ENCODE peak calls at places on chromosomes 1 and 21, in eight cellular contexts. F is GM23338, T is neural progenitor cell, U is OCI-LY7, P is SK-N-SH, A is PC-3, I is MM.1S, E is HCT116. R is an unnamed sample. For H3K4me1, the result is how much of the 10 kb centered on the place peaks cover.

GRCh38 chr1:94418664-94419655 is 771 bp downstream of the ABCD3 start:
- DNase-seq in I (no peak), T (peak), P (peak), E (no peak), F (peak), A (peak), U (peak), R (peak)

GRCh38 chr1:182589931-182590330 is 875 bp upstream of the RNASEL start:
- DNase-seq in P (no peak), A (no peak), E (no peak), T (no peak), I (no peak), F (no peak), U (no peak), R (no peak)

GRCh38 chr21:37551406-37552355 is 185.1 kb downstream of the DYRK1A start:
- DNase-seq in T (no peak), E (no peak), A (no peak), I (no peak), U (no peak), F (no peak), P (no peak), R (peak)

GRCh38 chr1:196160066-196160795 is 448.0 kb downstream of the KCNT2 start:
- DNase-seq in U (no peak), T (no peak), I (no peak), A (peak), F (no peak), P (no peak), E (no peak), R (no peak)

GRCh38 chr1:21324368-21325137 is 34.3 kb upstream of the ECE1 start:
- DNase-seq in I (no peak), A (peak), E (peak), F (no peak), P (peak), U (peak), T (no peak), R (peak)

GRCh38 chr1:166858726-166859419 is 17.2 kb downstream of the TADA1 start:
- DNase-seq in I (no peak), P (no peak), A (no peak), U (no peak), E (no peak), F (no peak), T (peak), R (no peak)

GRCh38 chr1:95230768-95231191 is 3.2 kb upstream of the RWDD3 start:
- DNase-seq in F (no peak), T (no peak), P (no peak), A (peak), E (no peak), I (no peak), U (no peak), R (no peak)

GRCh38 chr1:77605246-77606026 is 77.0 kb downstream of the ZZZ3 start:
- DNase-seq in I (no peak), T (no peak), A (no peak), F (no peak), E (no peak), U (no peak), P (no peak), R (peak)

GRCh38 chr21:19607983-19608668 is 1204.5 kb upstream of the TMPRSS15 start:
- DNase-seq in F (peak), T (peak), P (no peak), I (no peak), A (no peak), U (no peak), E (no peak), R (peak)

GRCh38 chr21:31557421-31557955 is 102.0 kb upstream of the SOD1 start:
- DNase-seq in U (no peak), A (no peak), F (peak), E (no peak), I (peak), P (peak), T (peak), R (peak)

GRCh38 chr1:218499021-218499691 is 154.0 kb downstream of the TGFB2 start:
- DNase-seq in F (no peak), P (no peak), T (no peak), A (peak), U (no peak), E (no peak), I (no peak), R (peak)

GRCh38 chr1:173332026-173332425 is 124.9 kb upstream of the TNFSF4 start:
- DNase-seq in I (no peak), T (no peak), U (no peak), A (peak), F (no peak), E (no peak), P (no peak), R (no peak)

GRCh38 chr1:204262506-204263239 is 48.9 kb upstream of the GOLT1A start:
- DNase-seq in U (no peak), F (no peak), I (no peak), E (no peak), P (no peak), A (no peak), T (no peak), R (no peak)

GRCh38 chr1:31576743-31577455 is 584 bp downstream of the TINAGL1 start:
- DNase-seq in F (no peak), A (no peak), P (no peak), E (no peak), U (no peak), I (no peak), T (no peak), R (no peak)

GRCh38 chr1:31373897-31374486 is 1.1 kb upstream of the FABP3 start:
- DNase-seq in U (no peak), F (no peak), P (no peak), T (no peak), I (no peak), E (no peak), A (no peak), R (no peak)

GRCh38 chr1:101732221-101732620 is 264.5 kb downstream of the OLFM3 start:
- DNase-seq in F (no peak), E (no peak), U (no peak), A (no peak), T (no peak), P (no peak), I (peak), R (peak)

GRCh38 chr1:2789164-2789985 is 12.1 kb downstream of the TTC34 start:
- DNase-seq in A (no peak), F (peak), P (no peak), U (no peak), E (no peak), I (no peak), T (no peak), R (no peak)

GRCh38 chr1:30817083-30817450 is 59.5 kb upstream of the LAPTM5 start:
- DNase-seq in A (no peak), E (no peak), F (no peak), P (no peak), U (no peak), T (no peak), I (no peak), R (no peak)

GRCh38 chr1:154624756-154625643 is 17.0 kb upstream of the ADAR start:
- DNase-seq in P (no peak), U (no peak), A (no peak), I (no peak), E (no peak), T (no peak), F (no peak), R (no peak)

GRCh38 chr1:238438296-238439275 is 547.9 kb upstream of the ZP4 start:
- DNase-seq in P (no peak), I (no peak), T (peak), E (no peak), U (no peak), A (no peak), F (no peak), R (no peak)

GRCh38 chr1:216686860-216687545 is 36.2 kb downstream of the ESRRG start:
- DNase-seq in U (no peak), F (peak), P (no peak), T (peak), A (peak), I (no peak), E (no peak), R (peak)

GRCh38 chr1:21325231-21325718 is 35.0 kb upstream of the ECE1 start:
- DNase-seq in T (no peak), P (no peak), I (no peak), E (no peak), A (no peak), U (peak), F (no peak), R (no peak)

GRCh38 chr1:207256869-207257268 is 64.6 kb upstream of the CD55 start:
- DNase-seq in F (no peak), T (no peak), A (no peak), U (no peak), E (no peak), P (no peak), I (no peak), R (no peak)

GRCh38 chr21:38140192-38140905 is 116.4 kb upstream of the KCNJ15 start:
- DNase-seq in P (peak), I (no peak), T (peak), A (peak), E (no peak), F (no peak), U (no peak), R (peak)

GRCh38 chr1:234962340-234962989 is 166.2 kb downstream of the TOMM20 start:
- DNase-seq in U (peak), I (peak), T (no peak), F (no peak), E (no peak), P (peak), A (peak), R (peak)

GRCh38 chr1:7232441-7232840 is 447.2 kb downstream of the CAMTA1 start:
- DNase-seq in A (no peak), I (no peak), U (no peak), F (no peak), E (no peak), T (no peak), P (no peak), R (no peak)

GRCh38 chr1:164678289-164678688 is 119.3 kb downstream of the PBX1 start:
- DNase-seq in A (no peak), F (no peak), P (no peak), T (no peak), I (no peak), U (no peak), E (no peak), R (no peak)

GRCh38 chr1:94757931-94758330 is 62.2 kb upstream of the SLC44A3 start:
- DNase-seq in T (peak), A (no peak), F (no peak), P (no peak), I (no peak), U (no peak), E (no peak), R (no peak)

GRCh38 chr1:111406325-111406768 is 21.2 kb downstream of the OVGP1 start:
- DNase-seq in T (no peak), F (peak), U (peak), A (peak), E (no peak), P (peak), I (peak), R (peak)

GRCh38 chr1:53957231-53957818 is 11.2 kb downstream of the LRRC42 start:
- DNase-seq in P (no peak), I (no peak), T (no peak), A (peak), U (no peak), E (peak), F (peak), R (peak)

GRCh38 chr1:173818459-173818858 is 6.0 kb upstream of the DARS2 start:
- DNase-seq in E (no peak), U (no peak), P (no peak), A (no peak), I (no peak), F (no peak), T (no peak), R (no peak)

GRCh38 chr1:95002657-95003432 is 69.9 kb downstream of the ALG14 start:
- DNase-seq in E (no peak), A (no peak), U (no peak), F (no peak), T (no peak), I (no peak), P (peak), R (peak)

GRCh38 chr1:165490175-165490574 is 45.2 kb upstream of the RXRG start:
- DNase-seq in P (no peak), T (no peak), F (no peak), E (no peak), U (no peak), I (peak), A (no peak), R (no peak)

GRCh38 chr21:39088831-39089380 is 94.3 kb downstream of the PSMG1 start:
- DNase-seq in T (no peak), F (no peak), I (no peak), U (no peak), E (no peak), P (no peak), A (peak), R (no peak)

GRCh38 chr1:157539568-157539967 is 12.7 kb downstream of the FCRL5 start:
- DNase-seq in A (no peak), U (no peak), E (no peak), P (no peak), I (no peak), F (no peak), T (no peak), R (no peak)

GRCh38 chr21:15018382-15018781 is 46.4 kb downstream of the NRIP1 start:
- DNase-seq in E (no peak), F (no peak), U (no peak), T (no peak), A (no peak), I (no peak), P (no peak), R (no peak)

GRCh38 chr21:31524140-31524539 is 135.4 kb upstream of the SOD1 start:
- DNase-seq in T (peak), E (no peak), I (no peak), A (no peak), F (peak), P (no peak), U (no peak), R (no peak)

GRCh38 chr21:34737115-34737514 is 68.3 kb downstream of the CLIC6 start:
- DNase-seq in U (no peak), A (peak), I (no peak), T (no peak), F (no peak), P (no peak), E (no peak), R (no peak)

GRCh38 chr1:212529211-212529731 is 79.3 kb upstream of the ATF3 start:
- DNase-seq in F (no peak), I (no peak), U (no peak), E (no peak), T (no peak), A (peak), P (no peak), R (no peak)

GRCh38 chr1:156908541-156908940 is 11.9 kb upstream of the LRRC71 start:
- DNase-seq in E (no peak), P (no peak), I (no peak), T (no peak), F (no peak), U (no peak), A (no peak), R (no peak)

GRCh38 chr1:40384887-40385286 is 11.4 kb downstream of the SMAP2 start:
- DNase-seq in F (no peak), P (no peak), U (no peak), E (no peak), T (no peak), I (no peak), A (no peak), R (no peak)

GRCh38 chr1:40383095-40383487 is 9.6 kb downstream of the SMAP2 start:
- DNase-seq in F (peak), P (peak), E (no peak), T (peak), U (no peak), I (no peak), A (no peak), R (no peak)

GRCh38 chr1:40382601-40383000 is 9.1 kb downstream of the SMAP2 start:
- DNase-seq in A (no peak), T (no peak), P (no peak), U (no peak), E (no peak), F (no peak), I (no peak), R (no peak)

GRCh38 chr1:40384413-40384762 is 10.9 kb downstream of the SMAP2 start:
- DNase-seq in F (peak), T (no peak), A (peak), E (no peak), I (peak), P (no peak), U (peak), R (no peak)

DNA sequence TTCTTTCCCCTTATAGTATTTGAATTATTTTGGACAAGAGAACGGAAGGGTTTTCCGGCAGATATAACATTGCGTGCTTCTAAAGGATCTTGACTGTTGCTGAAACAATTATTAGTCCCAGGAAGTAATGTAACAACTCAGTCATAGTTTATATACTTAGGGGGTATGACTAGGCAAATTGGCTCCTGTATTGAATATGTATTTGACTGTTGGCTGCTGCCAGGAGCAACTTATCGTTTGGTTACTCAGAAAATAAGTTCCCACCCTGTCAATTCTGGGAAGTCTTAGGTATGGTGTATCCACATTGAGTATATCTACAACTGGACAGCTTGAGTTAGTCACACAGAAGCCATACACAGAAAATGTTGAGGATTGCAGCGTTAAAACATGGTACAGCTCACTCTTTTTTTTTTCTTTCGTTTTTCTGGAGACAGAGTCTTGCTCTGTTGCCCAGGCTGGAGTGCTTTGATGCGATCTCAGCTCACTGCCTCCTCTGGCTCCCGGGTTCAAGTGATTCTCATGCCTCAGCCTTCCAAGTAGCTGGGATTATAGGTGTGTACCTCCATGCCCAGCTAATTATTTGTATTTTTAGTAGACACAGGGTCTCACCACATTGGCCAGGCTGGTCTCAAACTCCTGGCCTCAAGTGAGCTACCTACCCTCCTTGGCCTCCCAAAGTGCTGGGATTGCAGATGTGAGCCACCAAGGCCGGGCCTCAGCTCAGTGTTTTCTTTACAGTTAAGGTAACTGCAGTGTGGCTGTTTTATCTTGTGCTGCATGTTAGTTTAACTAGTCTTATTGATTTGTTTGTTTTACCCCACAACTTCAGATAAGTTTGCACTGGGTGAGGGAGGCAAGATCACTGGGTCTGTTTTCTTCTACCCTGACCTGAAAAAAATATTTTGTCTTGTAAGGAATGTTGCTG is 10.2 kb downstream of the SMAP2 start:
- DNase-seq in U (no peak), F (no peak), I (no peak), A (peak), T (no peak), P (no peak), E (no peak), R (no peak)
- TF ChIP-seq EZH2phosphoT487 in U (no peak), F (no peak), I (no peak), A (no peak), T (no peak), P (no peak), E (no peak), R (no peak)

GRCh38 chr1:110339040-110339426 is at the start of gene RBM15:
- DNase-seq in T (peak), P (peak), A (peak), U (peak), F (peak), E (peak), I (peak), R (peak)

GRCh38 chr1:110341146-110341871 is 2.1 kb downstream of the RBM15 start:
- DNase-seq in T (no peak), U (no peak), I (no peak), E (no peak), A (peak), P (no peak), F (no peak), R (no peak)

GRCh38 chr1:110338200-110339039 is 757 bp upstream of the RBM15 start:
- DNase-seq in A (peak), F (peak), P (peak), E (peak), T (peak), I (peak), U (peak), R (peak)

GRCh38 chr1:110339427-110340206 is 440 bp downstream of the RBM15 start:
- DNase-seq in T (peak), A (peak), U (peak), P (peak), I (peak), F (peak), E (no peak), R (peak)

GRCh38 chr1:110340207-110340468 is 961 bp downstream of the RBM15 start:
- DNase-seq in P (peak), I (no peak), T (no peak), A (no peak), F (no peak), E (no peak), U (no peak), R (no peak)
- TF ChIP-seq CTCF in P (no peak), I (no peak), T (no peak), A (no peak), F (no peak), E (no peak), U (peak), R (no peak)

GRCh38 chr1:190138711-190139110 is 339.0 kb downstream of the BRINP3 start:
- DNase-seq in U (no peak), P (no peak), T (peak), A (no peak), E (no peak), F (no peak), I (no peak), R (no peak)
- H3K4me1 ChIP-seq in U (under half), P (under half), T (under half), A (under half), E (under half), F (under half), I (under half), R (under half)

GRCh38 chr1:25469177-25469576 is 38.5 kb downstream of the MACO1 start:
- DNase-seq in A (peak), P (no peak), I (no peak), F (no peak), E (no peak), T (no peak), U (no peak), R (no peak)
- TF ChIP-seq EZH2phosphoT487 in A (no peak), P (no peak), I (no peak), F (no peak), E (no peak), T (no peak), U (no peak), R (no peak)

DNA sequence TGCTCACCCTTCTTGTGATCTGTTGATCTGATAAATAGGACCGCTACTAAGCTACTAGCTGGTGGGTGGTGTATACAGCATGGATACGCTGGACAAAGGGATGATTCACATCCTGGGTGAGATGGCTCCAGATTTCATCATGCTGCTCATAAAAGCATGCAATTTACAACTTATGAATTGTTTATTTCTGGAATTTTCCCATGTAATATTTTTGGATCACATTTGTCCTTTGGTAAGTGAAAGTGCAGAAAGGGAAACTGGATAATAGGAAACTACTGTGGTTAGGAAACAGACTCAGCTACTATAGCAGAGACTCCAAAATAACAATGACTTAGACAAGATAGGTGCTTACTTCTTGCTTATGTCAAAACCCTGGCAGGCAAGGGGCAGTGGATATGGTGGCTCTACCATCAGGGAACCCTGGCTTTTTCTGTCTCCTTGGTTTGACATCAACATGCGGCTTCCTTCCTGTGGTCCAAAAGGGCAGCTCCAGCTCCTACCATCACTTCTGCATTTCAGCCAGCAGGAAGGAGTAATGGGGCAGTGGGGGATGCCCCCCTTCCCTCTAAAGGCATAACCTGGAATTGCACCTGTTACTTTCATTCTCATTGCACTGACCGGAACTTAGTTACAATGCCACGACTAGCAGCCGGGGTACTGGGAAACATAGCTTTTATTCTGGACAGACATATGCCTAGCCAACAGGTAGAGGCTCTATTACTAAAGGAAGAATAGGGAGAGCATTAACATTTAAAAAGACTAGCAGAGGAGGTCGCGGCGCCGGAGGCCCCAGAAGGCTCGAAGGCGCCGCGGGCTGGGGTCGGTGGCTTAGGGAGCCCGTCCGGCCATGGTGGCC is 13.8 kb upstream of the AK2 start:
- DNase-seq in F (peak), A (peak), U (no peak), P (no peak), T (no peak), E (peak), I (peak), R (no peak)
- TF ChIP-seq CTCF in F (peak), A (peak), U (peak), P (no peak), T (no peak), E (peak), I (peak), R (no peak)

GRCh38 chr1:201502511-201502857 is 4.4 kb downstream of the CSRP1 start:
- DNase-seq in U (no peak), T (no peak), F (no peak), E (no peak), I (no peak), P (no peak), A (no peak), R (no peak)
- H3K4me1 ChIP-seq in U (half or more), T (under half), F (under half), E (under half), I (under half), P (under half), A (under half), R (under half)

R was measured in hepatocyte.